ENCODE peak calls at places on chromosomes 5 and 9, in six cellular contexts. One of them, this sample, is unnamed.
A peak's percentile ranks its signal among the peaks of the same experiment; 100 is the strongest.

GRCh38 chr5:126464959-126465358 is 41.8 kb downstream of the GRAMD2B start:
- DNase-seq in breast epithelium: no peak
- DNase-seq in prostate gland: peak; percentile 44
- DNase-seq in HCT116: no peak
- DNase-seq in GM23338: no peak
- DNase-seq in stomach: peak; percentile 79
- DNase-seq in this sample: no peak

GRCh38 chr9:114049453-114050225 is 28.5 kb downstream of the AMBP start:
- DNase-seq in breast epithelium: peak; percentile 46
- DNase-seq in prostate gland: no peak
- DNase-seq in HCT116: no peak
- DNase-seq in GM23338: no peak
- DNase-seq in stomach: no peak
- DNase-seq in this sample: no peak

GRCh38 chr5:78706381-78706780 is 57.8 kb upstream of the LHFPL2 start:
- DNase-seq in breast epithelium: no peak
- DNase-seq in prostate gland: no peak
- DNase-seq in HCT116: no peak
- DNase-seq in GM23338: no peak
- DNase-seq in stomach: no peak
- DNase-seq in this sample: no peak

GRCh38 chr9:16794871-16795639 is 75.4 kb downstream of the BNC2 start:
- DNase-seq in breast epithelium: no peak
- DNase-seq in prostate gland: no peak
- DNase-seq in HCT116: no peak
- DNase-seq in GM23338: no peak
- DNase-seq in stomach: no peak
- DNase-seq in this sample: no peak

GRCh38 chr5:54090495-54091084 is 219.8 kb downstream of the ARL15 start:
- DNase-seq in breast epithelium: no peak
- DNase-seq in prostate gland: no peak
- DNase-seq in HCT116: peak; percentile 15
- DNase-seq in GM23338: peak; percentile 27
- DNase-seq in stomach: no peak
- DNase-seq in this sample: no peak

GRCh38 chr9:134670042-134670525 is 28.5 kb downstream of the COL5A1 start:
- DNase-seq in breast epithelium: no peak
- DNase-seq in prostate gland: no peak
- DNase-seq in HCT116: no peak
- DNase-seq in GM23338: no peak
- DNase-seq in stomach: no peak
- DNase-seq in this sample: no peak

GRCh38 chr5:54302267-54302687 is 8.1 kb downstream of the ARL15 start:
- DNase-seq in breast epithelium: no peak
- DNase-seq in prostate gland: no peak
- DNase-seq in HCT116: no peak
- DNase-seq in GM23338: no peak
- DNase-seq in stomach: no peak
- DNase-seq in this sample: no peak

GRCh38 chr9:35636135-35636876 is 14.4 kb downstream of the SIT1 start:
- DNase-seq in breast epithelium: no peak
- DNase-seq in prostate gland: no peak
- DNase-seq in HCT116: no peak
- DNase-seq in GM23338: no peak
- DNase-seq in stomach: no peak
- DNase-seq in this sample: no peak

GRCh38 chr9:87441251-87441650 is 56.4 kb upstream of the DAPK1 start:
- DNase-seq in breast epithelium: no peak
- DNase-seq in prostate gland: no peak
- DNase-seq in HCT116: no peak
- DNase-seq in GM23338: no peak
- DNase-seq in stomach: no peak
- DNase-seq in this sample: no peak

GRCh38 chr9:546797-547223 is 294.7 kb upstream of the DMRT1 start:
- DNase-seq in breast epithelium: no peak
- DNase-seq in prostate gland: peak; percentile 26
- DNase-seq in HCT116: no peak
- DNase-seq in GM23338: peak; percentile 67
- DNase-seq in stomach: no peak
- DNase-seq in this sample: no peak

GRCh38 chr9:123359106-123359505 is 3.1 kb downstream of the CRB2 start:
- DNase-seq in breast epithelium: no peak
- DNase-seq in prostate gland: no peak
- DNase-seq in HCT116: no peak
- DNase-seq in GM23338: no peak
- DNase-seq in stomach: no peak
- DNase-seq in this sample: no peak

GRCh38 chr9:121267689-121268597 is at the start of gene GSN:
- DNase-seq in breast epithelium: peak; percentile 86
- DNase-seq in prostate gland: peak; percentile 80
- DNase-seq in HCT116: no peak
- DNase-seq in GM23338: peak; percentile 88
- DNase-seq in stomach: peak; percentile 88
- DNase-seq in this sample: no peak

GRCh38 chr5:103582364-103582763 is 19.8 kb upstream of the NUDT12 start:
- DNase-seq in breast epithelium: no peak
- DNase-seq in prostate gland: no peak
- DNase-seq in HCT116: peak; percentile 53
- DNase-seq in GM23338: peak; percentile 74
- DNase-seq in stomach: no peak
- DNase-seq in this sample: peak; percentile 59

GRCh38 chr5:116068028-116068632 is 16.7 kb upstream of the COMMD10 start:
- DNase-seq in breast epithelium: no peak
- DNase-seq in prostate gland: peak; percentile 34
- DNase-seq in HCT116: peak; percentile 78
- DNase-seq in GM23338: peak; percentile 79
- DNase-seq in stomach: no peak
- DNase-seq in this sample: peak; percentile 66

GRCh38 chr5:39190311-39191102 is 28.9 kb downstream of the FYB1 start:
- DNase-seq in breast epithelium: no peak
- DNase-seq in prostate gland: no peak
- DNase-seq in HCT116: no peak
- DNase-seq in GM23338: no peak
- DNase-seq in stomach: no peak
- DNase-seq in this sample: no peak

GRCh38 chr9:77896269-77897245 is 135.1 kb downstream of the GNAQ start:
- DNase-seq in breast epithelium: no peak
- DNase-seq in prostate gland: no peak
- DNase-seq in HCT116: no peak
- DNase-seq in GM23338: no peak
- DNase-seq in stomach: no peak
- DNase-seq in this sample: no peak

GRCh38 chr5:179805529-179806249 is 977 bp downstream of the MGAT4B start:
- DNase-seq in breast epithelium: no peak
- DNase-seq in prostate gland: no peak
- DNase-seq in HCT116: no peak
- DNase-seq in GM23338: peak; percentile 65
- DNase-seq in stomach: no peak
- DNase-seq in this sample: no peak

GRCh38 chr9:137745541-137745991 is 126.8 kb downstream of the EHMT1 start:
- DNase-seq in breast epithelium: no peak
- DNase-seq in prostate gland: peak; percentile 40
- DNase-seq in HCT116: peak; percentile 19
- DNase-seq in GM23338: no peak
- DNase-seq in stomach: no peak
- DNase-seq in this sample: no peak

GRCh38 chr5:121221483-121221882 is 630.2 kb upstream of the FTMT start:
- DNase-seq in breast epithelium: no peak
- DNase-seq in prostate gland: no peak
- DNase-seq in HCT116: no peak
- DNase-seq in GM23338: no peak
- DNase-seq in stomach: no peak
- DNase-seq in this sample: no peak

GRCh38 chr9:35538361-35539234 is 48.7 kb downstream of the RUSC2 start:
- DNase-seq in breast epithelium: no peak
- DNase-seq in prostate gland: no peak
- DNase-seq in HCT116: no peak
- DNase-seq in GM23338: peak; percentile 86
- DNase-seq in stomach: peak; percentile 35
- DNase-seq in this sample: peak; percentile 20

GRCh38 chr5:144325532-144325931 is 154.9 kb downstream of the KCTD16 start:
- DNase-seq in breast epithelium: no peak
- DNase-seq in prostate gland: no peak
- DNase-seq in HCT116: no peak
- DNase-seq in GM23338: no peak
- DNase-seq in stomach: no peak
- DNase-seq in this sample: no peak

GRCh38 chr9:128706045-128706444 is 3.7 kb downstream of the PKN3 start:
- DNase-seq in breast epithelium: no peak
- DNase-seq in prostate gland: no peak
- DNase-seq in HCT116: no peak
- DNase-seq in GM23338: no peak
- DNase-seq in stomach: no peak
- DNase-seq in this sample: no peak

GRCh38 chr9:98517710-98518109 is 191.0 kb downstream of the GABBR2 start:
- DNase-seq in breast epithelium: no peak
- DNase-seq in prostate gland: no peak
- DNase-seq in HCT116: no peak
- DNase-seq in GM23338: no peak
- DNase-seq in stomach: no peak
- DNase-seq in this sample: no peak

GRCh38 chr9:98515506-98516204 is 193.1 kb downstream of the GABBR2 start:
- DNase-seq in breast epithelium: no peak
- DNase-seq in prostate gland: no peak
- DNase-seq in HCT116: no peak
- DNase-seq in GM23338: no peak
- DNase-seq in stomach: no peak
- DNase-seq in this sample: no peak

GRCh38 chr9:98518556-98518955 is 190.2 kb downstream of the GABBR2 start:
- DNase-seq in breast epithelium: no peak
- DNase-seq in prostate gland: no peak
- DNase-seq in HCT116: no peak
- DNase-seq in GM23338: no peak
- DNase-seq in stomach: no peak
- DNase-seq in this sample: no peak

GRCh38 chr9:98516205-98516896 is 192.4 kb downstream of the GABBR2 start:
- DNase-seq in breast epithelium: no peak
- DNase-seq in prostate gland: no peak
- DNase-seq in HCT116: no peak
- DNase-seq in GM23338: no peak
- DNase-seq in stomach: no peak
- DNase-seq in this sample: no peak

DNA sequence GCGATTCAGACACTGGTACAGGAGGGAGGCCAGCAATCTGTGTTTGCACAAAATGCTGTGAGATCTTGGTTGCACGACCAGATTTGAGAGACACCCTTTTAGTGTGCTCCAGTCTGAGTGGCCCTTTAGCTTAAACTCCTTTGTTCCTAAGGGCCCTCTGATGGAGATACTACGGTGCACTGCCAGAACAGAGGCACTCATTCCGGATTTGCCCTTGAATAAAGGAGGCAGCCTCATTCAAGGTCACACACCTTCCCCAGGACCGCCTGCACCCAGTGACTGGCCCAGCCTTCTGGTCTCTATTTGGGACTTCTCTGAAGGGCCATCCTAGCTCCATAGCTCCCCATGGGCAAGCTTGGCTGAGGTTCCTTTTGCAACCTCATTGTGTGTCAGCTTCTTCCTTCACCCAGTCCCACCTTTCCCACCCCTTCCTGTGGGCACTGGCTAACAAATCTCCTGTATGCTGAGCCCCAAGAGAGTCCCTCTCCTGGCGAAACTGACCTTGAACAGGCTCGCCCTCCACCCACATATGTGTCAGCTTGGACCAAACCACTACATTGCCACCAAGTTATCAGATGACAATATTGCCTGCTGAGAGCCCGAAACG is 191.7 kb downstream of the GABBR2 start:
- DNase-seq in breast epithelium: no peak
- DNase-seq in prostate gland: no peak
- DNase-seq in HCT116: no peak
- DNase-seq in GM23338: no peak
- DNase-seq in stomach: no peak
- DNase-seq in this sample: no peak
- H3K27ac ChIP-seq in breast epithelium: no peak overlapping the region
- H3K27ac ChIP-seq in prostate gland: no peak overlapping the region
- H3K27ac ChIP-seq in HCT116: no peak overlapping the region
- H3K27ac ChIP-seq in GM23338: no peak overlapping the region
- H3K27ac ChIP-seq in stomach: no peak overlapping the region
- H3K27ac ChIP-seq in this sample: no peak overlapping the region

DNA sequence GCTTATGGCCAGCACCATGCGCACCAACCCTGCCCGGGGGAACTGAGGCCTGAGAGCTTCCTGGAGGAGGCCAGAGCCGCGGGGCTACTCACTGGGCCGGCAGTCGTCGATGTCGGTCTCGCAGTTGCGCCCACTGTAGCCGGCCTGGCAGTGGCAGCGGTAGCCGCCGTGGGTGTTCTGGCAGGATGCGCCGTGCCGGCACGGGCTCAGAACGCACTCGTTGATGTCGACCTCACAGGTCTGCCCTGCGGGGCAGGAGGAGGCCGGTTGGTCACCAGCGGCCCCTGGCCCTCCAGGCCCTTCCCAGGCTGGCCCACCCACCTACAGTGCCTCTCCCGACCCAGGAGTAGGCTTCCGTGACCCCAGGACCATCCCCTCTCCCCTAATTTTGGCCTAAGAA is 27.7 kb upstream of the SEC16A start:
- DNase-seq in breast epithelium: no peak
- DNase-seq in prostate gland: no peak
- DNase-seq in HCT116: no peak
- DNase-seq in GM23338: no peak
- DNase-seq in stomach: no peak
- DNase-seq in this sample: no peak
- TF ChIP-seq POLR2AphosphoS5 in breast epithelium: no peak
- TF ChIP-seq POLR2AphosphoS5 in prostate gland: no peak
- TF ChIP-seq POLR2AphosphoS5 in HCT116: no peak
- TF ChIP-seq POLR2AphosphoS5 in GM23338: no peak
- TF ChIP-seq POLR2AphosphoS5 in stomach: no peak
- TF ChIP-seq POLR2AphosphoS5 in this sample: no peak

GRCh38 chr9:89350988-89351557 is 32.8 kb downstream of the SECISBP2 start:
- DNase-seq in breast epithelium: no peak
- DNase-seq in prostate gland: no peak
- DNase-seq in HCT116: no peak
- DNase-seq in GM23338: no peak
- DNase-seq in stomach: no peak
- DNase-seq in this sample: no peak
- H3K36me3 ChIP-seq in breast epithelium: peaks cover 26% of the 10 kb centered on the region
- H3K36me3 ChIP-seq in prostate gland: peaks cover 26% of the 10 kb centered on the region
- H3K36me3 ChIP-seq in HCT116: peaks cover 44% of the 10 kb centered on the region
- H3K36me3 ChIP-seq in GM23338: peaks cover 46% of the 10 kb centered on the region
- H3K36me3 ChIP-seq in stomach: peaks cover 100% of the 10 kb centered on the region
- H3K36me3 ChIP-seq in this sample: peaks cover 98% of the 10 kb centered on the region

GRCh38 chr5:1351156-1351555 is 6.3 kb upstream of the CLPTM1L start:
- DNase-seq in breast epithelium: no peak
- DNase-seq in prostate gland: no peak
- DNase-seq in HCT116: no peak
- DNase-seq in GM23338: no peak
- DNase-seq in stomach: no peak
- DNase-seq in this sample: no peak

GRCh38 chr5:1349246-1349645 is 4.3 kb upstream of the CLPTM1L start:
- DNase-seq in breast epithelium: no peak
- DNase-seq in prostate gland: no peak
- DNase-seq in HCT116: no peak
- DNase-seq in GM23338: no peak
- DNase-seq in stomach: no peak
- DNase-seq in this sample: no peak

GRCh38 chr5:1347571-1347970 is 2.7 kb upstream of the CLPTM1L start:
- DNase-seq in breast epithelium: no peak
- DNase-seq in prostate gland: no peak
- DNase-seq in HCT116: no peak
- DNase-seq in GM23338: peak; percentile 26
- DNase-seq in stomach: no peak
- DNase-seq in this sample: no peak

GRCh38 chr5:1346627-1347440 is 1.9 kb upstream of the CLPTM1L start:
- DNase-seq in breast epithelium: no peak
- DNase-seq in prostate gland: no peak
- DNase-seq in HCT116: no peak
- DNase-seq in GM23338: no peak
- DNase-seq in stomach: no peak
- DNase-seq in this sample: no peak

GRCh38 chr5:1348986-1349245 is 4.0 kb upstream of the CLPTM1L start:
- DNase-seq in breast epithelium: no peak
- DNase-seq in prostate gland: no peak
- DNase-seq in HCT116: no peak
- DNase-seq in GM23338: peak; percentile 37
- DNase-seq in stomach: no peak
- DNase-seq in this sample: no peak
- H3K27ac ChIP-seq in breast epithelium: no peak overlapping the region
- H3K27ac ChIP-seq in prostate gland: no peak overlapping the region
- H3K27ac ChIP-seq in HCT116: no peak overlapping the region
- H3K27ac ChIP-seq in GM23338: no peak overlapping the region
- H3K27ac ChIP-seq in stomach: no peak overlapping the region
- H3K27ac ChIP-seq in this sample: no peak overlapping the region